ENCODE peak calls at places on chromosomes 2 and 18, in seven cellular contexts. Z is adrenal gland, L is mammary epithelial cell, Y is psoas muscle, P is fibroblast of lung, F is kidney epithelial cell, J is A549. E is an unnamed sample.

GRCh38 chr2:128374001-128374710 is 55.5 kb upstream of the HS6ST1 start:
- DNase-seq in J (no peak), F (no peak), P (peak), Y (no peak), Z (no peak), L (peak), E (peak)

GRCh38 chr2:15809504-15809903 is 130.8 kb upstream of the MYCN start:
- DNase-seq in Z (no peak), F (no peak), Y (no peak), J (no peak), P (no peak), L (no peak), E (no peak)

GRCh38 chr2:32836961-32837360 is 109.8 kb upstream of the LTBP1 start:
- DNase-seq in F (no peak), Y (no peak), P (no peak), J (no peak), L (no peak), Z (no peak), E (no peak)

GRCh38 chr18:58863539-58864145 is 1.0 kb upstream of the ZNF532 start:
- DNase-seq in F (no peak), P (peak), L (no peak), Z (peak), J (peak), Y (peak), E (peak)

GRCh38 chr2:166333809-166334208 is 41.9 kb downstream of the SCN9A start:
- DNase-seq in P (no peak), Z (no peak), Y (no peak), J (no peak), L (peak), F (no peak), E (peak)

GRCh38 chr2:37588316-37588777 is 83.1 kb downstream of the CDC42EP3 start:
- DNase-seq in Z (no peak), L (peak), J (no peak), P (peak), Y (no peak), F (no peak), E (peak)

GRCh38 chr18:58178476-58178875 is 134.4 kb downstream of the NEDD4L start:
- DNase-seq in P (peak), F (no peak), Y (no peak), J (peak), L (no peak), Z (no peak), E (no peak)

GRCh38 chr2:222864296-222864695 is 3.5 kb downstream of the ACSL3 start:
- DNase-seq in J (peak), F (no peak), P (peak), L (peak), Z (no peak), Y (no peak), E (peak)

GRCh38 chr2:119224391-119224972 is 848 bp downstream of the STEAP3 start:
- DNase-seq in Y (no peak), F (no peak), L (no peak), P (no peak), J (no peak), Z (no peak), E (no peak)

GRCh38 chr2:108621689-108622681 is 87.7 kb downstream of the LIMS1 start:
- DNase-seq in Z (no peak), F (no peak), Y (no peak), P (no peak), L (no peak), J (no peak), E (no peak)

GRCh38 chr2:215189393-215189792 is 51.0 kb upstream of the ABCA12 start:
- DNase-seq in Z (no peak), F (no peak), P (no peak), L (peak), J (no peak), Y (no peak), E (peak)

GRCh38 chr2:44686561-44686960 is 254.9 kb upstream of the SIX3 start:
- DNase-seq in J (peak), Z (no peak), Y (no peak), L (peak), F (peak), P (peak), E (peak)

GRCh38 chr2:229920011-229920781 is 1.6 kb downstream of the TRIP12 start:
- DNase-seq in Y (no peak), Z (no peak), P (peak), L (peak), J (no peak), F (no peak), E (peak)

GRCh38 chr18:34521040-34521439 is 189.1 kb upstream of the DTNA start:
- DNase-seq in Z (no peak), Y (no peak), F (no peak), P (no peak), L (no peak), J (no peak), E (no peak)
- TF ChIP-seq CTCF in Z (no peak), Y (no peak), F (no peak), P (no peak), L (no peak), J (no peak), E (no peak)

GRCh38 chr2:70005752-70006446 is 44.5 kb upstream of the ASPRV1 start:
- DNase-seq in Y (no peak), J (no peak), F (no peak), P (no peak), L (no peak), Z (no peak), E (no peak)
- TF ChIP-seq CTCF in Y (no peak), J (no peak), F (no peak), P (no peak), L (no peak), Z (no peak), E (no peak)

GRCh38 chr2:232328038-232328435 is 50.5 kb upstream of the ALPP start:
- DNase-seq in Z (no peak), L (peak), J (no peak), Y (no peak), F (no peak), P (no peak), E (no peak)
- TF ChIP-seq CTCF in Z (no peak), L (peak), J (no peak), Y (no peak), F (peak), P (no peak), E (peak)

DNA sequence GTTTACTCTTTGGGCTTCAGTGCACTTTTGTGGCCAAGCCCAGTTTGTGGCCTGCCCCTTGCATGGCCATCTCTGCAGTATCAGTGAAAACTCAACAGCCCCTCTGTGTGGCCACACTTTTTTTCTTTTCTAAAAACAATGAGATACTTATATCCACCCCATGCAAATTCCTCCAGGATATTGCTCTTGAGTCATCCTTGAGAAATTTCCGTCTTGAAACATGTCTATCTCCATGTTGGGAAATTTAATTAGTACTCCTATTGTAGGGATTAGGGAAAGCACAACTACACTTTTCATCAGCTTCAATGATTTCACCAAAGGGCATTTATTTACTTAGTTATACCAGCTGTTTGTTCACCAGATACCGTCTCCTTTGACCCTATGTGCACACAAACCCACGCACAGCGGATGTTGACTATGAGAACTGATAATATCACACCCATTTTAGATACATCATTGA is 993.1 kb downstream of the TSN start:
- DNase-seq in Z (no peak), P (peak), Y (no peak), F (peak), L (peak), J (no peak), E (peak)
- TF ChIP-seq CTCF in Z (no peak), P (no peak), Y (no peak), F (peak), L (no peak), J (no peak), E (no peak)

DNA sequence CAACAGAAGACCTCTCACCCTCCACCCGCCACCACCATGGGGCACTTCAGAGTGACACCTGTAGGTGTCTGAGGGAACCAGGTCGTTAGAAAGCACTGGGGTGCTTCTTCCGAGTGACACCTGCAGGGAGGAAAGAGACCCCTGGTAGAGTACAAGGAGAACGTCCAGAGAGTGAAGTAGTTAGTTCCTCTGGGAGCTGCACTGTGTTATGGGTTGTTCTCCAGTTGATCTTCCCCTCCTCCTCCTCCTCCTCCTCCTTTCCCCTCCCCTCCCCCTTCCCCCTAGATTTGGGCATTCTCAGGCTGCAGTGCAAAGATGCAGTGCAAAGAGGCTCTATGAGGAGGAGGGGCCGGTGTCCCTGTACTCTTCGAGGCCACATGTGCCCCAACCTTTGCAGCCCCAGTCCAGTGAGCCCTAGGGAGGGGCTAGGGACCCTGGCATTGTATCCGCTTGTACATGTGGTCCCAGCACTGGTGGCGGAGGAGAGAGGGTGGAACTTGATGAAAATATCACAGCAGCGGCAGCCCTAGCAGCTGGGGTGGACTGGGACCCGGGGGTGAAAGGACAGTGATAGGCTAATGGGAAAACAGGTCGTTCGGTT is 850 bp downstream of the DNAJB2 start:
- DNase-seq in Y (no peak), J (no peak), Z (no peak), L (no peak), P (no peak), F (no peak), E (no peak)
- TF ChIP-seq CTCF in Y (no peak), J (no peak), Z (no peak), L (no peak), P (no peak), F (no peak), E (peak)

DNA sequence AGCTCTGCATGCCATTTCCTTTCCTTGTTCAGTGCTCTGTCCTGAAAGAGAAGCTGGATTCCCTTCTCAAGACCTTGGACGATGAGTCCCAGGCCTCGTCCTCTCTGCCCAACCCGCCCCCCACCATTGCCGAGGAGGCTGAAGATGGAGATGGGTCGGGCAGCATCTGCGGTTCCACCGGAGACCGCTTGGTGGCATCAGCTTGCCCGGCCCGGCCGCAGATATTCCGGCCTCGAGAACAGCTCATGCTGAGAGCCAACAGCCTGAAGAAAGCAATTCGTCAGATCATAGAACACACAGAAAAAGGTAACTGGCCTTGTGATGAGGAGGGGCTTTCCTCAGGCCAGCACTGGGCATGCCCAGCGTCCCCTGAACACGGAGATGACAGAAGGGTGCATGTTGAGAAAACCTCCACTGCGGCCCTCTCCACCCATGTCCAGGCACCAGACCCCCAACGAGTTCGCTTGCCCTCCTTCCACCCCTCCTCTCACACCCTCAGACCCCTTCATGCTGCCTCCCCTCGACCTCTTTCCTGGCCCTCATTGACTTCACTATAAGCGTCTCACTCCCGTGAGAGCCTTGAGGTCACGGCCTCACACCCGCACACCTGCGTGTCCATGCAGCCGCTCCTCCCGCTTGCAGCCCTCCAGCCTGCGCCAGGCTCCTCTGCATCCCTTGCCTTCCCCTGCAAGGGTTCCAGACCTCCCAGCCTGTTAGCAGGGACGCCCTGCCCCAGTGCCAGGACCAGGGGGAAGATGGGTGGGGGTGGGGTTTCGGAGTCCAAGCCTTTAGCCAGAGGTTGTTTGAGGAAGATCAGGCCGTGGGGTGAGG is 95.0 kb downstream of the DGKD start:
- DNase-seq in J (peak), P (peak), Z (peak), F (no peak), Y (peak), L (no peak), E (peak)
- TF ChIP-seq CTCF in J (peak), P (peak), Z (peak), F (peak), Y (peak), L (peak), E (peak)

DNA sequence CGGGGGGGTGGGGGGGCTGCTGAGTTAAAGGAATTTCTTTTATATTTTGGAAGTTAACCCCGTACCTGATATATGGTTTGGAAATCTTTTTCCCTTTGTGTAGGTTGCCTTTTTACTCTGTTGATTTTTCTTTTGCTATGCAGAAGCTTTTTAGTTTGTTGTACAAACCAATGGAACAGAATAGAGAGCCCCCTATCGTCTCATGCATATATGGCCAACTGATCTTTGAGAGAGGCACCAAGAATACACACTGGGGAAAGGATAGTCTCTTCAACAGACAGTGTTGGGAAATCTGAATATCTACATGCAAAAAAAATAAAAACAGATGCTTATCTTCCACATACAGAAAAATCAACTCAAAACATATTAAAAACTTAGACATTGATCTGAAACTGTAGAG is 647.8 kb upstream of the KLHL29 start:
- DNase-seq in Z (no peak), F (no peak), P (no peak), J (no peak), Y (no peak), L (no peak), E (no peak)
- TF ChIP-seq CTCF in Z (no peak), F (peak), P (no peak), J (no peak), Y (no peak), L (no peak), E (no peak)

GRCh38 chr2:134379293-134379692 is 125.4 kb downstream of the MGAT5 start:
- DNase-seq in Z (no peak), P (peak), J (no peak), Y (no peak), L (peak), F (no peak), E (no peak)

GRCh38 chr2:134375935-134376334 is 122.1 kb downstream of the MGAT5 start:
- DNase-seq in J (peak), Z (no peak), Y (no peak), P (peak), F (no peak), L (no peak), E (peak)

GRCh38 chr2:134381141-134381540 is 127.3 kb downstream of the MGAT5 start:
- DNase-seq in P (no peak), F (no peak), J (no peak), Z (no peak), Y (no peak), L (no peak), E (no peak)

GRCh38 chr2:134377730-134378129 is 123.9 kb downstream of the MGAT5 start:
- DNase-seq in P (no peak), F (no peak), J (no peak), Z (peak), L (no peak), Y (no peak), E (peak)

DNA sequence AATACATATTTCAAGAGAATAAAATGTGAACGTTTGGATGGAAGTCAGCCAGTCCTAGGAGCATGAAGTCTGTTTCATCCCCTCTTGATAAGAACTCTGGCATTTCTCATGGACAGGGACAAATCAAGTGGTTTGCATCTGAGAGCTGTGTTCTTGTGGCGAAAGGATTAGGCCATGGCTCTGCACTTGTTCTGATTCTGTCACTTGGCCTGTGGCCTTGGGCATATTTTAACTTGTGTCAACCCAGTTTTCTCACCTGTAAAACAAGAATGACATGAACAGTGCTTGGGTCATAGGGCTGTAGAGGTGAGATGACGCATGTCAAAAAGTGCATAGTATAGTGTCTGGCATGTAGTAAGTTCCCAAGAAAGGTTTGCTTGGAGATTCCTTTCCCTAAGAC is 125.8 kb downstream of the MGAT5 start:
- DNase-seq in Y (no peak), L (no peak), Z (no peak), F (no peak), J (no peak), P (no peak), E (no peak)
- TF ChIP-seq CTCF in Y (no peak), L (no peak), Z (no peak), F (no peak), J (no peak), P (no peak), E (no peak)

E was measured in epithelial cell of esophagus.